ENCODE peak calls at places on chromosome 12, in four cellular contexts. G, B, O and Z are unnamed samples.

GRCh38 chr12:57386187-57386720 is 44.6 kb downstream of the R3HDM2 start:
- DNase-seq in G (no peak), B (no peak), O (no peak), Z (no peak)

GRCh38 chr12:44876554-44877275 is 600 bp upstream of the NELL2 start:
- DNase-seq in G (no peak), B (no peak), O (peak), Z (no peak)

GRCh38 chr12:92482599-92482998 is 220.2 kb upstream of the PLEKHG7 start:
- DNase-seq in G (no peak), B (no peak), O (no peak), Z (no peak)

GRCh38 chr12:58703911-58704310 is 216.4 kb downstream of the LRIG3 start:
- DNase-seq in G (no peak), B (no peak), O (no peak), Z (no peak)

GRCh38 chr12:126537961-126538530 is 1472.8 kb downstream of the AACS start:
- DNase-seq in G (no peak), B (no peak), O (no peak), Z (no peak)

GRCh38 chr12:57087689-57088441 is 1.0 kb upstream of the NAB2 start:
- DNase-seq in G (peak), B (peak), O (peak), Z (peak)

GRCh38 chr12:56900583-56900982 is 33.6 kb downstream of the SDR9C7 start:
- DNase-seq in G (peak), B (no peak), O (peak), Z (peak)

GRCh38 chr12:86748874-86749273 is 492.7 kb upstream of the MGAT4C start:
- DNase-seq in G (no peak), B (no peak), O (no peak), Z (no peak)

GRCh38 chr12:127944211-127944899 is 322.6 kb upstream of the TMEM132C start:
- DNase-seq in G (no peak), B (no peak), O (no peak), Z (no peak)

GRCh38 chr12:76921891-76922664 is 43.3 kb upstream of the CSRP2 start:
- DNase-seq in G (no peak), B (no peak), O (no peak), Z (no peak)

GRCh38 chr12:116133149-116133548 is 144.3 kb downstream of the MED13L start:
- DNase-seq in G (no peak), B (no peak), O (no peak), Z (peak)

GRCh38 chr12:29534935-29535334 is 37.4 kb upstream of the OVCH1 start:
- DNase-seq in G (no peak), B (no peak), O (no peak), Z (peak)

DNA sequence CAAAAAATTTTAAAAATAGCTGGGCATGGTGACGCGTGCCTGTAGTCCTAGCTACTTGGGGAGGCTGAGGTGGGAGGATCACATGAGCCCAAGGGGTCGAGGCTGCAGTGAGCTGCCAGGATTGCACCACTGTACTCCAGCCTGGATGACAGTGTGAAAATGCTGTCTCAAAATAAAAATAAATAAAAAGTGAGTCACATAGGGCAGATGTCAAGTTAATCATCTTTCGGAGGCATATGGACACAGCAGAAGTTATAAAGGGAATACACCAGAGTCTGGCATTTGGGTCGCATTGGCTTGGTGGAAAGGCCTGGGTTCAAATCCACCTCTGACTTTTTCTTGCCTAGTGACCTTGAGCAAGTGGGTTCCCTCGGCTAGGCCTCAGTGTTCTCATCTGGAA is 92.7 kb downstream of the PHETA1 start:
- DNase-seq in G (no peak), B (no peak), O (no peak), Z (peak)
- TF ChIP-seq FOS in G (no peak), B (no peak), O (no peak), Z (no peak)

GRCh38 chr12:114245555-114245954 is 160.4 kb downstream of the TBX5 start:
- DNase-seq in G (no peak), B (no peak), O (no peak), Z (no peak)
- TF ChIP-seq FOS in G (no peak), B (no peak), O (no peak), Z (no peak)

GRCh38 chr12:98417303-98417702 is 98.1 kb upstream of the TMPO start:
- DNase-seq in G (no peak), B (no peak), O (no peak), Z (no peak)
- TF ChIP-seq FOS in G (no peak), B (no peak), O (no peak), Z (no peak)

GRCh38 chr12:107762874-107763273 is 1.9 kb upstream of the PRDM4 start:
- DNase-seq in G (no peak), B (no peak), O (no peak), Z (no peak)

GRCh38 chr12:107759410-107759809 is 1.5 kb downstream of the PRDM4 start:
- DNase-seq in G (peak), B (no peak), O (peak), Z (peak)

GRCh38 chr12:107761502-107761904 is 566 bp upstream of the PRDM4 start:
- DNase-seq in G (no peak), B (no peak), O (no peak), Z (no peak)

GRCh38 chr12:107760817-107761501 is at the start of gene PRDM4:
- DNase-seq in G (peak), B (peak), O (peak), Z (peak)

DNA sequence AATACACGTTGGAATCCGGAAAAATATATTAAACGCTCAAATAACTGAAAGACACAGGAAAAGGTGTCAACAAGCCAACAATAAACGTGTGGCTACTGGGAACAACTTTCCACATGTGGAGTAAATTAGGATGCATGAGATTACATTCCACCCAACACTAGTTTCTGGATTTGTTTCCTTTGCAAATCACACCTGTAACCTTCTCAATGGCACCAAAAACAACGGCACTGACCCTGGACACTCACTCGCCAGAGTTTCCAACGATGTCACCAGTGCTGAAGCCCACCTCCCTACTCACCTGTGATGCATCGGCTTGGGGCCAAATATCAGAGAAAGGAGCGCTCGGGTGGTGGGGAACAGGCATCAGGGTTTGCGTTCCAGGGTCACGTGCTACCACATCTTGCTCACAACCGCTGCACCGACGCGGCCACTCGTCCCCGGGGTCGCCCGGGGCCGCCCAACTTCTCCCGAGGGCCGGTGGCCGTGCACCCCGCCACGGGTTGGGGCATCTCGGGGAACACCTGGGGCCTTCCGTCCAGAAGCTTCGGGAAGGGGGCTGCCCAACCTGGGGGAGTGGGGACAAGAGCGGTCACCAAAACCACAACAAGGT is 625 bp downstream of the PRDM4 start:
- DNase-seq in G (peak), B (no peak), O (no peak), Z (peak)
- TF ChIP-seq FOS in G (no peak), B (no peak), O (no peak), Z (no peak)

GRCh38 chr12:107349008-107349747 is 255.8 kb upstream of the CRY1 start:
- DNase-seq in G (peak), B (no peak), O (no peak), Z (peak)
- TF ChIP-seq FOS in G (peak), B (no peak), O (no peak), Z (peak)

GRCh38 chr12:18502422-18502821 is 235.4 kb downstream of the PLCZ1 start:
- DNase-seq in G (no peak), B (no peak), O (no peak), Z (no peak)
- TF ChIP-seq FOS in G (no peak), B (no peak), O (no peak), Z (no peak)

GRCh38 chr12:51631591-51631990 is 40.6 kb downstream of the SCN8A start:
- DNase-seq in G (peak), B (no peak), O (no peak), Z (peak)
- TF ChIP-seq FOS in G (peak), B (no peak), O (no peak), Z (peak)